ENCODE peak calls at places on chromosomes 11 and 22, in four cellular contexts. One of them, this sample, is unnamed.

GRCh38 chr22:37455896-37456295 is 28.6 kb upstream of the ELFN2 start:
- DNase-seq in endodermal cell: peak; percentile 62
- DNase-seq in Caco-2: no peak
- DNase-seq in heart right ventricle: no peak
- DNase-seq in this sample: no peak

GRCh38 chr11:35796542-35796941 is 134.0 kb downstream of the TRIM44 start:
- DNase-seq in endodermal cell: no peak
- DNase-seq in Caco-2: no peak
- DNase-seq in heart right ventricle: no peak
- DNase-seq in this sample: no peak

GRCh38 chr11:16739326-16739875 is 954 bp downstream of the C11orf58 start:
- DNase-seq in endodermal cell: no peak
- DNase-seq in Caco-2: no peak
- DNase-seq in heart right ventricle: no peak
- DNase-seq in this sample: no peak

GRCh38 chr11:55357560-55358184 is 10.1 kb upstream of the OR4A15 start:
- DNase-seq in endodermal cell: no peak
- DNase-seq in Caco-2: no peak
- DNase-seq in heart right ventricle: no peak
- DNase-seq in this sample: peak; percentile 19

GRCh38 chr22:43171607-43172006 is 15.3 kb downstream of the TTLL12 start:
- DNase-seq in endodermal cell: no peak
- DNase-seq in Caco-2: no peak
- DNase-seq in heart right ventricle: no peak
- DNase-seq in this sample: no peak

GRCh38 chr22:37267128-37267587 is 15.2 kb upstream of the CYTH4 start:
- DNase-seq in endodermal cell: peak; percentile 91
- DNase-seq in Caco-2: no peak
- DNase-seq in heart right ventricle: no peak
- DNase-seq in this sample: no peak

GRCh38 chr11:134664863-134665535 is 253.0 kb upstream of the B3GAT1 start:
- DNase-seq in endodermal cell: peak; percentile 41
- DNase-seq in Caco-2: peak; percentile 29
- DNase-seq in heart right ventricle: peak; percentile 3
- DNase-seq in this sample: no peak

GRCh38 chr22:29801796-29802195 is 34.6 kb downstream of the UQCR10 start:
- DNase-seq in endodermal cell: no peak
- DNase-seq in Caco-2: no peak
- DNase-seq in heart right ventricle: no peak
- DNase-seq in this sample: no peak

GRCh38 chr11:76791861-76792260 is 8.7 kb downstream of the TSKU start:
- DNase-seq in endodermal cell: no peak
- DNase-seq in Caco-2: no peak
- DNase-seq in heart right ventricle: no peak
- DNase-seq in this sample: no peak

GRCh38 chr11:44327730-44328691 is 18.1 kb upstream of the ALX4 start:
- DNase-seq in endodermal cell: no peak
- DNase-seq in Caco-2: peak; percentile 28
- DNase-seq in heart right ventricle: no peak
- DNase-seq in this sample: no peak

GRCh38 chr11:77142091-77142975 is 14.3 kb downstream of the MYO7A start:
- DNase-seq in endodermal cell: no peak
- DNase-seq in Caco-2: no peak
- DNase-seq in heart right ventricle: no peak
- DNase-seq in this sample: no peak

GRCh38 chr11:104841973-104842372 is 56.3 kb downstream of the CASP12 start:
- DNase-seq in endodermal cell: no peak
- DNase-seq in Caco-2: no peak
- DNase-seq in heart right ventricle: no peak
- DNase-seq in this sample: no peak

GRCh38 chr11:64558065-64558745 is 32.8 kb upstream of the SLC22A12 start:
- DNase-seq in endodermal cell: peak; percentile 71
- DNase-seq in Caco-2: no peak
- DNase-seq in heart right ventricle: no peak
- DNase-seq in this sample: no peak

GRCh38 chr22:36979016-36979415 is 40.2 kb downstream of the TST start:
- DNase-seq in endodermal cell: no peak
- DNase-seq in Caco-2: no peak
- DNase-seq in heart right ventricle: no peak
- DNase-seq in this sample: no peak

GRCh38 chr11:134152692-134153091 is 71.1 kb downstream of the NCAPD3 start:
- DNase-seq in endodermal cell: no peak
- DNase-seq in Caco-2: no peak
- DNase-seq in heart right ventricle: no peak
- DNase-seq in this sample: no peak

GRCh38 chr11:93694586-93694985 is 33.1 kb downstream of the CEP295 start:
- DNase-seq in endodermal cell: no peak
- DNase-seq in Caco-2: no peak
- DNase-seq in heart right ventricle: no peak
- DNase-seq in this sample: no peak

GRCh38 chr11:71080239-71081097 is 171.9 kb downstream of the SHANK2 start:
- DNase-seq in endodermal cell: peak; percentile 93
- DNase-seq in Caco-2: peak; percentile 87
- DNase-seq in heart right ventricle: peak; percentile 26
- DNase-seq in this sample: peak; percentile 61

GRCh38 chr11:1271002-1271401 is 38.4 kb downstream of the TOLLIP start:
- DNase-seq in endodermal cell: peak; percentile 72
- DNase-seq in Caco-2: no peak
- DNase-seq in heart right ventricle: no peak
- DNase-seq in this sample: no peak

GRCh38 chr11:66547662-66548009 is 933 bp downstream of the ACTN3 start:
- DNase-seq in endodermal cell: peak; percentile 63
- DNase-seq in Caco-2: peak; percentile 50
- DNase-seq in heart right ventricle: no peak
- DNase-seq in this sample: no peak

GRCh38 chr11:8354622-8355417 is 91.1 kb upstream of the LMO1 start:
- DNase-seq in endodermal cell: peak; percentile 64
- DNase-seq in Caco-2: no peak
- DNase-seq in heart right ventricle: no peak
- DNase-seq in this sample: no peak

GRCh38 chr11:16792426-16792825 is 54.0 kb downstream of the C11orf58 start:
- DNase-seq in endodermal cell: no peak
- DNase-seq in Caco-2: no peak
- DNase-seq in heart right ventricle: no peak
- DNase-seq in this sample: no peak

GRCh38 chr11:28903716-28904115 is 795.5 kb downstream of the METTL15 start:
- DNase-seq in endodermal cell: no peak
- DNase-seq in Caco-2: no peak
- DNase-seq in heart right ventricle: no peak
- DNase-seq in this sample: no peak

GRCh38 chr22:36471341-36471821 is 10.1 kb downstream of the TXN2 start:
- DNase-seq in endodermal cell: no peak
- DNase-seq in Caco-2: no peak
- DNase-seq in heart right ventricle: no peak
- DNase-seq in this sample: no peak

GRCh38 chr11:14065153-14065552 is 102.6 kb downstream of the SPON1 start:
- DNase-seq in endodermal cell: no peak
- DNase-seq in Caco-2: no peak
- DNase-seq in heart right ventricle: no peak
- DNase-seq in this sample: no peak

GRCh38 chr11:33449798-33450197 is 192.6 kb downstream of the HIPK3 start:
- DNase-seq in endodermal cell: no peak
- DNase-seq in Caco-2: no peak
- DNase-seq in heart right ventricle: no peak
- DNase-seq in this sample: no peak

GRCh38 chr22:43155789-43156188 is 4.4 kb downstream of the TSPO start:
- DNase-seq in endodermal cell: no peak
- DNase-seq in Caco-2: no peak
- DNase-seq in heart right ventricle: no peak
- DNase-seq in this sample: no peak

GRCh38 chr11:2325719-2326118 is 23.9 kb downstream of the TSPAN32 start:
- DNase-seq in endodermal cell: no peak
- DNase-seq in Caco-2: no peak
- DNase-seq in heart right ventricle: peak; percentile 62
- DNase-seq in this sample: peak; percentile 93

DNA sequence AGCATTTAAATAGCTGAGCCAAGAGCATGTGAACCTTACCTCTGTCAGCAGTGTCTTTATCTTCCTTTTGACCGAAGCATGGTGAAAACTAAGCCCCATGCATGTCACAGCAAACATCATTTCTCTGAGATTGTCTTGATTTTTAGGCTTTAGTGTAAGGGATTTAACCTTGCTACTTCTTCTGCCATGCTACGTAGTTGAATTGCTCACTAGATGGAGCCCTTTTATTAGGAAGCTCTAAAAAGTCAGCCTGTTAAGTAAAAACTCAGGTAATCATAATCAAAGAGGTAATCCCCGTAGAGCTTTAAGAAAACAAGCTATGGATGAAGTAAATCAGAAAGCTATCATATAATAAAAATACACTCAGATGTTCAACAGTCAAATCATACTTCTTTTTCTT is 149.5 kb downstream of the PGR start:
- DNase-seq in endodermal cell: no peak
- DNase-seq in Caco-2: no peak
- DNase-seq in heart right ventricle: no peak
- DNase-seq in this sample: peak; percentile 50
- TF ChIP-seq CTCF in endodermal cell: peak; percentile 73
- TF ChIP-seq CTCF in Caco-2: peak; percentile 70
- TF ChIP-seq CTCF in heart right ventricle: no peak
- TF ChIP-seq CTCF in this sample: peak; percentile 77

DNA sequence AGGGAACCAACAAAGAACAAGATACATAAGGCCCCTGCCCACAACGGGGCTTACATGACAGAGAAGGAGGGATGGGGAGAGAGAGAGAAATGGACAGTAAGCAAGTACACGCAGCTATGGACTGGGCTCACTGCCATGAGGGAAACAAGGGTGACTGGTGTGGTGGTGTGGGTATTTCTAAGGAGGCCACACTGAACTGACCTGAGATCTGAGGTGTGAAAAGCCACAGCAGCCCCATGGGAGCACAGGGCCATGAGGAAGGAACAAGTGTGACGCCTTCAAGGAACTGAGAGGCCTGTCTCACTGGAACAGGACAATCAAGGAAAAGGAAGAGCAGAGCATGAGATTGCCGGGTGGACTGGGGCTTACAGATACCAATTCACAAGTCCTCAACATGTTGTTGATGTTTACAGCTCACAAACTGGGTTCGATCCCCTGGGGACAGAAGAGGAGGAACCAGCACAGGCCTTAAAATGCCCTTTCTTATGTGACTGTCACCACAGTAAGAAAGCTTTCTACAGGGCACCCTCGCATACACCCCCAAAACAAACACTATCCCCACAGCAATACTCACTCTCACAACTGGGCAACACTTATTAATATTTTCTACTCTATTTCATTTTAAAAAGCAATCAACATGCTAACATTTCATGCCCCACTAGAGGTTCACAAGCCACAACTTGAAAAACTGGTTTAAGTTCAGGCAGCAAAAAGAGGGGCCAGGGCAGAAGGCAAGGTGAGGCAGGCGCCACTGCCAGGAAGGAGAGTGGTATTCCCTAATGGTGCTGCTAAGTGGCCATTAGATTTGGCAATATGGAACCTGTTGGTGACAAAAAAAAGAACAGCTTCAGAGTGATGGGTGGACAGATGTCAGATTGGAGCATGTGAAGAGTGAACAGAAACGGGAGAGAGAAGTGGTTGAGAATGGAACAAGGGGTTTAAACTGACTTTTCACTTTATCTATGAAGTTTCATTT is 39.1 kb downstream of the TCIRG1 start:
- DNase-seq in endodermal cell: no peak
- DNase-seq in Caco-2: no peak
- DNase-seq in heart right ventricle: no peak
- DNase-seq in this sample: no peak
- H3K4me3 ChIP-seq in endodermal cell: no peak overlapping the region
- H3K4me3 ChIP-seq in Caco-2: no peak overlapping the region
- H3K4me3 ChIP-seq in heart right ventricle: no peak overlapping the region
- H3K4me3 ChIP-seq in this sample: no peak overlapping the region

DNA sequence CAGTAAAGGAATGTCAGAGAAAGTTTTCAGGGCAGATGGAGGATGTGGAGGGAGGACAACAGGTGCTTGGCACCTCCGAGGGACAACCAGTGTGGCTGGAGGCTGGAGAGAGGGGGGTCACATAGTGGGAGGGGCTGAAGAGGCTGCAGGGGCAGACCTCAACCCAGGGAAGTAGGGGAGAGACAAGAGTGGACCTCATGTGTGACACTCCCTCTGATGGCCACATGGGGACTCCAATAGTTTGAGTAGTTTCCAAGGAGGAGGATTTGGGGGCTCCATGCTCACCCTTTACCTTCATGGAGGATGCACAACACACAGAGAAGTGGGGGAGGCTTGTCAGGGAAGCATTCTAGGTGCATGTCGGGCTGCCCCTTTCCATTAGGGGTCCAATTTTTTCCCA is 35.1 kb upstream of the ASPHD2 start:
- DNase-seq in endodermal cell: peak; percentile 59
- DNase-seq in Caco-2: no peak
- DNase-seq in heart right ventricle: no peak
- DNase-seq in this sample: no peak
- TF ChIP-seq CTCF in endodermal cell: peak; percentile 60
- TF ChIP-seq CTCF in Caco-2: no peak
- TF ChIP-seq CTCF in heart right ventricle: no peak
- TF ChIP-seq CTCF in this sample: no peak

GRCh38 chr11:19813158-19813879 is 100.7 kb downstream of the NAV2 start:
- DNase-seq in endodermal cell: no peak
- DNase-seq in Caco-2: no peak
- DNase-seq in heart right ventricle: peak; percentile 18
- DNase-seq in this sample: no peak
- H3K4me3 ChIP-seq in endodermal cell: no peak overlapping the region
- H3K4me3 ChIP-seq in Caco-2: no peak overlapping the region
- H3K4me3 ChIP-seq in heart right ventricle: no peak overlapping the region
- H3K4me3 ChIP-seq in this sample: no peak overlapping the region

GRCh38 chr11:20474176-20474950 is 86.8 kb downstream of the PRMT3 start:
- DNase-seq in endodermal cell: peak; percentile 55
- DNase-seq in Caco-2: no peak
- DNase-seq in heart right ventricle: peak; percentile 12
- DNase-seq in this sample: no peak

GRCh38 chr11:20479399-20479974 is 92.0 kb downstream of the PRMT3 start:
- DNase-seq in endodermal cell: no peak
- DNase-seq in Caco-2: no peak
- DNase-seq in heart right ventricle: no peak
- DNase-seq in this sample: no peak

GRCh38 chr11:20474951-20475517 is 87.5 kb downstream of the PRMT3 start:
- DNase-seq in endodermal cell: no peak
- DNase-seq in Caco-2: no peak
- DNase-seq in heart right ventricle: no peak
- DNase-seq in this sample: no peak

DNA sequence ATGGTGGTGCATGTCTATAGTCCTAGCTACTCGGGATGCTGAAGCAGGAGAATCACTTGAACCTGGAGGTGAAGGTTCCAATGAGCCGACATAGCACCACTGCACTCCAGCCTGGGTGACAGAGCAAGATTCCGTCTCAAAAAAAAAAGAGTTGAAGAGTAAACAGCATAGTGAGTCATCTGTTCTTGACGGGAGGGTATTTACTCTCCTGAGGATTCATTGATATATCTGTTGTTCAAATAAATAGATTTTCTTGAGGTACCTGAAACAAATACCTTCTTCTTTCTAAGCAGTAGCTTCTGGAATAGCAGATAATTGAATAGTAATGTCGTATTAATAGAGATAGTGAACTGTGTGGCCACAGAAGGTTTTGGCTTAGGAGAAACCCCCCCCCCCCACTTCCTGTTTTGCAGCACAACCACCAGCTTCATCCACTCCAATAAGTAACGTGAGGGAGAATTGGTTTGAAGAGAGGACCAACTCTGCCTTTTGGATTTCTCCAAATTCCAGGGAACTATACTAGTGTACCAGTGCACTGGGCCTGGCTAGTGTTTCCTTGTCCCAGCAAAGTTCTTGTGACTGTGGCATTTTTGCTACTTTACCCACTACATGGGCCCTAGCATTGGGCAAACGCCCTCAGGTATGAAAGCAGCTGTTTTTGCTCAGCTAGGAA is 90.0 kb downstream of the PRMT3 start:
- DNase-seq in endodermal cell: no peak
- DNase-seq in Caco-2: no peak
- DNase-seq in heart right ventricle: no peak
- DNase-seq in this sample: no peak
- TF ChIP-seq CTCF in endodermal cell: no peak
- TF ChIP-seq CTCF in Caco-2: no peak
- TF ChIP-seq CTCF in heart right ventricle: no peak
- TF ChIP-seq CTCF in this sample: no peak